ENCODE peak calls at places on chromosome 6, in seven cellular contexts. E, D, A, G, F, H and B are unnamed samples.

GRCh38 chr6:20819774-20820400 is 285.6 kb downstream of the CDKAL1 start:
- DNase-seq in E (no peak), D (no peak), A (no peak), G (no peak), F (no peak), H (no peak), B (no peak)

GRCh38 chr6:48472121-48472520 is 361.1 kb upstream of the PTCHD4 start:
- DNase-seq in E (no peak), D (no peak), A (no peak), G (no peak), F (no peak), H (peak; percentile 78), B (no peak)

GRCh38 chr6:13725570-13725969 is 13.9 kb upstream of the RANBP9 start:
- DNase-seq in E (no peak), D (peak; percentile 92), A (no peak), G (no peak), F (no peak), H (no peak), B (no peak)

GRCh38 chr6:41695825-41696224 is 39.6 kb downstream of the TFEB start:
- DNase-seq in E (no peak), D (no peak), A (no peak), G (no peak), F (no peak), H (no peak), B (no peak)

GRCh38 chr6:121867095-121867494 is 431.6 kb downstream of the GJA1 start:
- DNase-seq in E (no peak), D (no peak), A (no peak), G (no peak), F (no peak), H (no peak), B (no peak)

GRCh38 chr6:97697450-97697849 is 414.4 kb upstream of the MMS22L start:
- DNase-seq in E (no peak), D (no peak), A (no peak), G (no peak), F (no peak), H (peak; percentile 0), B (no peak)

GRCh38 chr6:105748737-105749161 is 337.4 kb upstream of the PRDM1 start:
- DNase-seq in E (no peak), D (no peak), A (no peak), G (no peak), F (no peak), H (peak; percentile 2), B (no peak)

GRCh38 chr6:107489636-107490567 is at the start of gene SOBP:
- DNase-seq in E (peak; percentile 53), D (no peak), A (no peak), G (peak; percentile 48), F (no peak), H (peak; percentile 70), B (peak; percentile 79)

GRCh38 chr6:16108996-16109658 is 19.8 kb upstream of the MYLIP start:
- DNase-seq in E (no peak), D (no peak), A (no peak), G (peak; percentile 25), F (no peak), H (peak; percentile 76), B (no peak)

GRCh38 chr6:75748743-75749538 is at the start of gene MYO6:
- DNase-seq in E (peak; percentile 60), D (no peak), A (no peak), G (peak; percentile 48), F (no peak), H (peak; percentile 64), B (peak; percentile 83)

GRCh38 chr6:79984261-79984660 is 20.2 kb upstream of the TTK start:
- DNase-seq in E (no peak), D (peak; percentile 16), A (peak; percentile 6), G (no peak), F (no peak), H (peak; percentile 33), B (no peak)

GRCh38 chr6:2225422-2226392 is 19.7 kb downstream of the GMDS start:
- DNase-seq in E (no peak), D (no peak), A (no peak), G (no peak), F (no peak), H (peak; percentile 8), B (no peak)

GRCh38 chr6:137704802-137705165 is 162.3 kb upstream of the TNFAIP3 start:
- DNase-seq in E (no peak), D (no peak), A (no peak), G (no peak), F (no peak), H (no peak), B (no peak)

GRCh38 chr6:4914412-4915159 is 89.3 kb downstream of the RPP40 start:
- DNase-seq in E (no peak), D (no peak), A (no peak), G (no peak), F (peak; percentile 21), H (peak; percentile 52), B (no peak)

GRCh38 chr6:54074591-54075195 is 36.5 kb upstream of the MLIP start:
- DNase-seq in E (no peak), D (no peak), A (no peak), G (no peak), F (no peak), H (peak; percentile 58), B (no peak)

GRCh38 chr6:25706314-25707014 is 48.1 kb upstream of the SLC17A4 start:
- DNase-seq in E (peak; percentile 34), D (no peak), A (no peak), G (no peak), F (no peak), H (peak; percentile 71), B (no peak)

GRCh38 chr6:137403855-137404254 is 90.3 kb downstream of the OLIG3 start:
- DNase-seq in E (no peak), D (no peak), A (no peak), G (no peak), F (no peak), H (no peak), B (no peak)

GRCh38 chr6:169097336-169098052 is 156.2 kb downstream of the THBS2 start:
- DNase-seq in E (no peak), D (no peak), A (peak; percentile 81), G (no peak), F (peak; percentile 97), H (peak; percentile 96), B (no peak)

DNA sequence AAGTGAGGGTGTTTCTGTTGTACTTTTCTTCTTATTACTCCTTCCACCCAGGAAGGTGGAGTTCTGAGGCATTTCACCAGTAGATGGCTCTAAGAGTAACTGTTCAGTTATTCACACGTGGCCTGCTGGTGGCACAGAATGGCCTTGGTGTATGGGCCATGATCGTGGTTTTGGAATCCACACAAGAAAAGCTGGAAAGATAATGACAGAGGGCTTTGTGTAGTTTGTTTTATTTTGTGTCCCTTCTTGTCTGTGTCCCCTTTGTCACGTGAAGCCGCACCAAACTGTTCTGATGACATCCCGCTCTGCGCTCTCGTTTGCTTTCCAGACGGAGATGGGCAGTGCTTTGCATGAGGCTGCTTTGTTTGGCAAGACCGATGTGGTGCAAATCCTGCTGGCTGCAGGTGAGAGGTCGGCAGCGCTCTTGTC is 93.4 kb downstream of the ANKS1A start:
- DNase-seq in E (no peak), D (no peak), A (no peak), G (no peak), F (no peak), H (peak; percentile 48), B (no peak)
- TF ChIP-seq CTCF in E (peak; percentile 13), D (peak; percentile 31), A (peak; percentile 38), G (no peak), F (peak; percentile 57), H (peak; percentile 48), B (peak; percentile 44)

GRCh38 chr6:125983246-125983945 is 2.9 kb upstream of the TRMT11 start:
- DNase-seq in E (no peak), D (no peak), A (peak; percentile 72), G (no peak), F (peak; percentile 59), H (peak; percentile 62), B (no peak)

GRCh38 chr6:125985522-125985921 is 818 bp upstream of the TRMT11 start:
- DNase-seq in E (no peak), D (no peak), A (no peak), G (no peak), F (no peak), H (no peak), B (no peak)

GRCh38 chr6:125979101-125979500 is 7.2 kb upstream of the TRMT11 start:
- DNase-seq in E (no peak), D (no peak), A (no peak), G (no peak), F (no peak), H (no peak), B (no peak)

GRCh38 chr6:125984311-125984710 is 2.0 kb upstream of the TRMT11 start:
- DNase-seq in E (no peak), D (no peak), A (no peak), G (no peak), F (peak; percentile 39), H (peak; percentile 46), B (no peak)

DNA sequence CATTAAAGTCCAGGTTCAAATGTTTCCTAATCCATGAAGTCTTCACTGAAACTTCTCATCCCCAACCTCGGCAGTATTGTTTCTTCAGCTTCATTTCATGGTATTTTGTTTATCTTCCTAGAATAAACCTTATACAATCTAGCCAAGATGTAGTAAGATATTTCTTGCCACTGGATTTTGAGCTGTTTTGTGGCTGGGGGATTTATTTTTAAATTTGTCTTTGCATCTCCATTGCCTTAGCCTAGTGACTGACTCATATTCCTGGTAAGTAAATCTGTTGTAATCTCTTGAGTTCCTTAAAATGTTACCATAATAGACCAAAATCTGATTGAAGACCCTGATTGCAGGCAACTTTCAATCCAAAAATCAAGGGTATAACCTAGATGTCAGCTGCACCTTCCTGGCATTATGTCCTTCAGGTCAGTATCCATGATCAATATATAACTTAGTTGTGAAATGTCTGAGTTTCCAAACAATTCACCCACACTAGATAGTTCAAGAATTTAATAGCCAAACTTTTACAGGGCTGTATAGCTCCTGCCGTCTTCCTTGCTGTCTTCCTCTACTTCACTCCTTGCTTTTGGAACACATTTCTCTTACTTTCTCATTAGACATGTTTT is 4.7 kb upstream of the TRMT11 start:
- DNase-seq in E (no peak), D (no peak), A (no peak), G (no peak), F (no peak), H (no peak), B (no peak)
- TF ChIP-seq CTCF in E (no peak), D (no peak), A (no peak), G (no peak), F (no peak), H (no peak), B (no peak)

GRCh38 chr6:44189257-44189656 is 27.5 kb upstream of the MYMX start:
- DNase-seq in E (no peak), D (no peak), A (no peak), G (no peak), F (no peak), H (no peak), B (no peak)
- TF ChIP-seq CTCF in E (no peak), D (no peak), A (no peak), G (no peak), F (no peak), H (no peak), B (no peak)

GRCh38 chr6:39092124-39092523 is 22.9 kb downstream of the SAYSD1 start:
- DNase-seq in E (no peak), D (no peak), A (no peak), G (no peak), F (no peak), H (no peak), B (no peak)
- TF ChIP-seq CTCF in E (no peak), D (no peak), A (no peak), G (no peak), F (no peak), H (no peak), B (peak; percentile 46)